ENCODE peak calls at places on chromosome 22, in ten cellular contexts. L is transverse colon, N is GM23338, B is spleen, I is HCT116, V is HL-60, H is esophagus muscularis mucosa, Q is SK-N-SH, Y is GM12878, T is endothelial cell of umbilical vein. J is an unnamed sample.

GRCh38 chr22:42979606-42980005 is 35.3 kb downstream of the PACSIN2 start:
- DNase-seq in L (no peak), N (no peak), B (no peak), I (no peak), V (no peak), H (no peak), Q (no peak), Y (no peak), T (no peak), J (no peak)

GRCh38 chr22:32708835-32709234 is 92.7 kb upstream of the TIMP3 start:
- DNase-seq in L (no peak), N (no peak), B (no peak), I (no peak), V (no peak), H (no peak), Q (no peak), Y (no peak), T (no peak), J (no peak)

GRCh38 chr22:25437414-25438160 is 126.9 kb upstream of the GRK3 start:
- DNase-seq in L (no peak), N (peak; percentile 67), B (no peak), I (no peak), V (no peak), H (no peak), Q (no peak), Y (no peak), T (no peak), J (no peak)

GRCh38 chr22:42365337-42365865 is 66.8 kb downstream of the NFAM1 start:
- DNase-seq in L (no peak), N (peak; percentile 62), B (no peak), I (no peak), V (no peak), H (no peak), Q (peak; percentile 64), Y (no peak), T (no peak), J (no peak)

GRCh38 chr22:36344106-36344827 is 43.5 kb downstream of the MYH9 start:
- DNase-seq in L (no peak), N (no peak), B (no peak), I (no peak), V (no peak), H (no peak), Q (no peak), Y (no peak), T (no peak), J (no peak)

GRCh38 chr22:42437488-42438292 is 5.5 kb upstream of the NFAM1 start:
- DNase-seq in L (peak; percentile 82), N (peak; percentile 87), B (peak; percentile 95), I (peak; percentile 51), V (peak; percentile 80), H (no peak), Q (peak; percentile 82), Y (peak; percentile 84), T (peak; percentile 28), J (peak; percentile 78)

GRCh38 chr22:45263790-45264269 is 20.9 kb upstream of the UPK3A start:
- DNase-seq in L (peak; percentile 72), N (peak; percentile 85), B (peak; percentile 85), I (peak; percentile 46), V (peak; percentile 71), H (no peak), Q (peak; percentile 94), Y (no peak), T (peak; percentile 61), J (peak; percentile 78)

GRCh38 chr22:32476286-32476685 is 1.7 kb downstream of the FBXO7 start:
- DNase-seq in L (no peak), N (no peak), B (no peak), I (no peak), V (no peak), H (no peak), Q (no peak), Y (no peak), T (peak; percentile 17), J (no peak)

GRCh38 chr22:24585461-24585860 is 7.4 kb downstream of the LRRC75B start:
- DNase-seq in L (no peak), N (no peak), B (peak; percentile 30), I (no peak), V (no peak), H (no peak), Q (no peak), Y (no peak), T (no peak), J (no peak)

GRCh38 chr22:46536559-46537220 is 730 bp downstream of the CELSR1 start:
- DNase-seq in L (no peak), N (peak; percentile 47), B (no peak), I (no peak), V (no peak), H (no peak), Q (peak; percentile 66), Y (no peak), T (no peak), J (no peak)

GRCh38 chr22:49894321-49895072 is 23.7 kb downstream of the ALG12 start:
- DNase-seq in L (no peak), N (no peak), B (peak; percentile 46), I (no peak), V (no peak), H (no peak), Q (peak; percentile 37), Y (no peak), T (no peak), J (no peak)
- TF ChIP-seq POLR2AphosphoS5 in L (no peak), N (no peak), B (peak; percentile 60), I (no peak), V (peak; percentile 44), H (no peak), Q (no peak), Y (no peak), T (no peak), J (no peak)

GRCh38 chr22:20129747-20130014 is 1.9 kb upstream of the ZDHHC8 start:
- DNase-seq in L (no peak), N (no peak), B (no peak), I (no peak), V (no peak), H (no peak), Q (no peak), Y (no peak), T (no peak), J (no peak)

GRCh38 chr22:20130319-20130718 is 1.3 kb upstream of the ZDHHC8 start:
- DNase-seq in L (no peak), N (no peak), B (no peak), I (no peak), V (no peak), H (no peak), Q (no peak), Y (no peak), T (no peak), J (no peak)

GRCh38 chr22:20128619-20128901 is 3.0 kb upstream of the ZDHHC8 start:
- DNase-seq in L (no peak), N (no peak), B (no peak), I (no peak), V (no peak), H (no peak), Q (no peak), Y (no peak), T (no peak), J (no peak)

GRCh38 chr22:20127869-20128618 is 3.6 kb upstream of the ZDHHC8 start:
- DNase-seq in L (no peak), N (no peak), B (no peak), I (no peak), V (no peak), H (no peak), Q (no peak), Y (no peak), T (no peak), J (no peak)

GRCh38 chr22:20128902-20129746 is 2.5 kb upstream of the ZDHHC8 start:
- DNase-seq in L (peak; percentile 38), N (peak; percentile 78), B (no peak), I (no peak), V (peak; percentile 50), H (no peak), Q (no peak), Y (no peak), T (peak; percentile 33), J (peak; percentile 37)
- TF ChIP-seq CTCF in L (no peak), N (peak; percentile 47), B (peak; percentile 6), I (peak; percentile 67), V (peak; percentile 61), H (peak; percentile 27), Q (peak; percentile 32), Y (peak; percentile 46), T (peak; percentile 53), J (peak; percentile 30)

DNA sequence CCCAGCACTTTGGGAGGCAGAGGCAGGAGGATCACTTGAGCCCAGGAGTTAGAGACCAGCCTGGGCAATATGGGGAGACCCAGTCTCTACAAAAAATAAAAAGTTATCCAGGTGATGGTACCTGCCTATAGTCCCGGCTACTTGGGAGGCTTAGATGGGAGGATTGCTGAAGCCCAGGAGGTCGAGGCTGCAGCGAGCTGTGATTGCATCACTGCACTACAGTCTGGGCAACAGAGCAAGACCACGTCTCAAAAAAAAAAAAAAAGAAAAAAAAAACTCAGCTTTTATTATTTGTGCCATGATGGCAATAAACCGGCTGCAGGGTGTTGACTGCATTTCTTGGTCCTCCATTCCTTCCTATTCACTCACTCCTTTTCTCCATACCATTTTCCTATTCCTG is 33.6 kb upstream of the TFIP11 start:
- DNase-seq in L (no peak), N (no peak), B (no peak), I (no peak), V (no peak), H (no peak), Q (no peak), Y (no peak), T (no peak), J (no peak)
- TF ChIP-seq POLR2AphosphoS5 in L (no peak), N (no peak), B (no peak), I (no peak), V (no peak), H (no peak), Q (no peak), Y (no peak), T (no peak), J (no peak)

GRCh38 chr22:29726104-29726503 is 6.3 kb downstream of the CABP7 start:
- DNase-seq in L (no peak), N (no peak), B (no peak), I (no peak), V (no peak), H (no peak), Q (peak; percentile 38), Y (no peak), T (no peak), J (no peak)

GRCh38 chr22:29724843-29725242 is 5.0 kb downstream of the CABP7 start:
- DNase-seq in L (no peak), N (no peak), B (no peak), I (no peak), V (no peak), H (no peak), Q (peak; percentile 41), Y (no peak), T (no peak), J (no peak)

GRCh38 chr22:29729161-29729560 is 9.4 kb downstream of the CABP7 start:
- DNase-seq in L (no peak), N (no peak), B (no peak), I (no peak), V (no peak), H (no peak), Q (no peak), Y (no peak), T (no peak), J (no peak)

GRCh38 chr22:29726512-29727247 is 6.9 kb downstream of the CABP7 start:
- DNase-seq in L (no peak), N (no peak), B (no peak), I (no peak), V (no peak), H (no peak), Q (no peak), Y (no peak), T (no peak), J (no peak)

DNA sequence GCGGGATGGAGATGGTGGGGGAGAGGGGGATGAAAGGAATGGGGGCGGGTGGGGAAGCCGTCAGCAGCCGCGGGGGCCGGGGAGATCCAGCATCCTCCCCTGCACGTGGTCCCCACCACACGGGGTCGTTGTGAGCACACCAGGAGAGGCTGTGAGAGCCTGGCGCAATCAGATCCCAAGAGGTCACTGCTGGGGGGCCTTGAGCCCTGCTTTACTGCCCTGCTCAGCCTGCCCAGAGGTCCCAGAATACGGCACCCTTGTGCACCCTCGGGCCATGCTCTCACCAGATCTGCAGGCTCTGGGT is 7.4 kb downstream of the CABP7 start:
- DNase-seq in L (peak; percentile 21), N (peak; percentile 81), B (no peak), I (no peak), V (peak; percentile 44), H (no peak), Q (peak; percentile 91), Y (no peak), T (peak; percentile 10), J (peak; percentile 47)
- TF ChIP-seq CTCF in L (peak; percentile 15), N (peak; percentile 17), B (no peak), I (no peak), V (no peak), H (peak; percentile 37), Q (peak; percentile 32), Y (no peak), T (peak; percentile 69), J (no peak)